ENCODE peak calls at places on chromosomes 11 and 22, in six cellular contexts. One of them, this sample, is unnamed.

GRCh38 chr11:76910620-76911414 is 50.1 kb downstream of the ACER3 start:
- DNase-seq in brain microvascular endothelial cell: no peak
- DNase-seq in AG04450: no peak
- DNase-seq in spleen: no peak
- DNase-seq in psoas muscle: peak
- DNase-seq in transverse colon: no peak
- DNase-seq in this sample: no peak

GRCh38 chr11:111733009-111733408 is 33.2 kb downstream of the PPP2R1B start:
- DNase-seq in brain microvascular endothelial cell: peak
- DNase-seq in AG04450: peak
- DNase-seq in spleen: peak
- DNase-seq in psoas muscle: peak
- DNase-seq in transverse colon: no peak
- DNase-seq in this sample: peak

GRCh38 chr11:76599041-76600013 is 71.2 kb downstream of the LRRC32 start:
- DNase-seq in brain microvascular endothelial cell: peak
- DNase-seq in AG04450: no peak
- DNase-seq in spleen: no peak
- DNase-seq in psoas muscle: no peak
- DNase-seq in transverse colon: no peak
- DNase-seq in this sample: no peak

GRCh38 chr11:101129203-101129943 is at the start of gene PGR:
- DNase-seq in brain microvascular endothelial cell: no peak
- DNase-seq in AG04450: no peak
- DNase-seq in spleen: no peak
- DNase-seq in psoas muscle: peak
- DNase-seq in transverse colon: peak
- DNase-seq in this sample: peak

GRCh38 chr11:47161890-47162289 is 14.8 kb downstream of the ARFGAP2 start:
- DNase-seq in brain microvascular endothelial cell: no peak
- DNase-seq in AG04450: no peak
- DNase-seq in spleen: no peak
- DNase-seq in psoas muscle: no peak
- DNase-seq in transverse colon: no peak
- DNase-seq in this sample: no peak

GRCh38 chr11:3840289-3840869 is 380 bp downstream of the RHOG start:
- DNase-seq in brain microvascular endothelial cell: no peak
- DNase-seq in AG04450: no peak
- DNase-seq in spleen: peak
- DNase-seq in psoas muscle: no peak
- DNase-seq in transverse colon: peak
- DNase-seq in this sample: no peak

GRCh38 chr11:86335131-86335768 is 33.2 kb downstream of the HIKESHI start:
- DNase-seq in brain microvascular endothelial cell: no peak
- DNase-seq in AG04450: no peak
- DNase-seq in spleen: no peak
- DNase-seq in psoas muscle: no peak
- DNase-seq in transverse colon: no peak
- DNase-seq in this sample: no peak

GRCh38 chr11:27120211-27120610 is 79.6 kb downstream of the BBOX1 start:
- DNase-seq in brain microvascular endothelial cell: no peak
- DNase-seq in AG04450: no peak
- DNase-seq in spleen: no peak
- DNase-seq in psoas muscle: no peak
- DNase-seq in transverse colon: no peak
- DNase-seq in this sample: no peak

GRCh38 chr22:47053865-47054185 is 291.4 kb downstream of the TBC1D22A start:
- DNase-seq in brain microvascular endothelial cell: peak
- DNase-seq in AG04450: peak
- DNase-seq in spleen: peak
- DNase-seq in psoas muscle: no peak
- DNase-seq in transverse colon: no peak
- DNase-seq in this sample: no peak

GRCh38 chr11:20599424-20600346 is at the start of gene SLC6A5:
- DNase-seq in brain microvascular endothelial cell: peak
- DNase-seq in AG04450: no peak
- DNase-seq in spleen: no peak
- DNase-seq in psoas muscle: peak
- DNase-seq in transverse colon: no peak
- DNase-seq in this sample: no peak

GRCh38 chr11:106988151-106988806 is 30.0 kb downstream of the GUCY1A2 start:
- DNase-seq in brain microvascular endothelial cell: peak
- DNase-seq in AG04450: no peak
- DNase-seq in spleen: no peak
- DNase-seq in psoas muscle: no peak
- DNase-seq in transverse colon: no peak
- DNase-seq in this sample: no peak

GRCh38 chr11:21040615-21041014 is 371.2 kb downstream of the NELL1 start:
- DNase-seq in brain microvascular endothelial cell: no peak
- DNase-seq in AG04450: no peak
- DNase-seq in spleen: no peak
- DNase-seq in psoas muscle: no peak
- DNase-seq in transverse colon: no peak
- DNase-seq in this sample: no peak

GRCh38 chr11:65121447-65121864 is 478 bp downstream of the FAU start:
- DNase-seq in brain microvascular endothelial cell: no peak
- DNase-seq in AG04450: no peak
- DNase-seq in spleen: peak
- DNase-seq in psoas muscle: no peak
- DNase-seq in transverse colon: peak
- DNase-seq in this sample: no peak

GRCh38 chr11:120073196-120073595 is 64.7 kb downstream of the TRIM29 start:
- DNase-seq in brain microvascular endothelial cell: no peak
- DNase-seq in AG04450: no peak
- DNase-seq in spleen: no peak
- DNase-seq in psoas muscle: peak
- DNase-seq in transverse colon: no peak
- DNase-seq in this sample: no peak
- H3K27ac ChIP-seq in brain microvascular endothelial cell: no peak
- H3K27ac ChIP-seq in AG04450: no peak
- H3K27ac ChIP-seq in spleen: no peak
- H3K27ac ChIP-seq in psoas muscle: no peak
- H3K27ac ChIP-seq in transverse colon: no peak
- H3K27ac ChIP-seq in this sample: peak

GRCh38 chr11:124798991-124799383 is 1.2 kb downstream of the MSANTD2 start:
- DNase-seq in brain microvascular endothelial cell: peak
- DNase-seq in AG04450: peak
- DNase-seq in spleen: no peak
- DNase-seq in psoas muscle: no peak
- DNase-seq in transverse colon: peak
- DNase-seq in this sample: no peak

GRCh38 chr11:124796312-124796711 is 3.9 kb downstream of the MSANTD2 start:
- DNase-seq in brain microvascular endothelial cell: no peak
- DNase-seq in AG04450: no peak
- DNase-seq in spleen: no peak
- DNase-seq in psoas muscle: no peak
- DNase-seq in transverse colon: no peak
- DNase-seq in this sample: no peak

GRCh38 chr11:124788521-124788920 is 11.7 kb downstream of the MSANTD2 start:
- DNase-seq in brain microvascular endothelial cell: no peak
- DNase-seq in AG04450: no peak
- DNase-seq in spleen: no peak
- DNase-seq in psoas muscle: no peak
- DNase-seq in transverse colon: no peak
- DNase-seq in this sample: no peak

GRCh38 chr11:124791626-124792341 is 8.4 kb downstream of the MSANTD2 start:
- DNase-seq in brain microvascular endothelial cell: no peak
- DNase-seq in AG04450: no peak
- DNase-seq in spleen: no peak
- DNase-seq in psoas muscle: no peak
- DNase-seq in transverse colon: no peak
- DNase-seq in this sample: no peak

GRCh38 chr11:124793466-124794278 is 6.5 kb downstream of the MSANTD2 start:
- DNase-seq in brain microvascular endothelial cell: no peak
- DNase-seq in AG04450: no peak
- DNase-seq in spleen: no peak
- DNase-seq in psoas muscle: no peak
- DNase-seq in transverse colon: peak
- DNase-seq in this sample: no peak
- H3K27ac ChIP-seq in brain microvascular endothelial cell: no peak
- H3K27ac ChIP-seq in AG04450: no peak
- H3K27ac ChIP-seq in spleen: no peak
- H3K27ac ChIP-seq in psoas muscle: no peak
- H3K27ac ChIP-seq in transverse colon: no peak
- H3K27ac ChIP-seq in this sample: no peak

GRCh38 chr22:19172213-19173046 is 6.1 kb downstream of the SLC25A1 start:
- DNase-seq in brain microvascular endothelial cell: no peak
- DNase-seq in AG04450: no peak
- DNase-seq in spleen: no peak
- DNase-seq in psoas muscle: no peak
- DNase-seq in transverse colon: no peak
- DNase-seq in this sample: no peak

GRCh38 chr22:19174106-19175025 is 4.2 kb downstream of the SLC25A1 start:
- DNase-seq in brain microvascular endothelial cell: peak
- DNase-seq in AG04450: no peak
- DNase-seq in spleen: peak
- DNase-seq in psoas muscle: peak
- DNase-seq in transverse colon: no peak
- DNase-seq in this sample: no peak

GRCh38 chr22:19175026-19175601 is 3.4 kb downstream of the SLC25A1 start:
- DNase-seq in brain microvascular endothelial cell: no peak
- DNase-seq in AG04450: no peak
- DNase-seq in spleen: no peak
- DNase-seq in psoas muscle: no peak
- DNase-seq in transverse colon: no peak
- DNase-seq in this sample: no peak

GRCh38 chr22:19175602-19176174 is 2.8 kb downstream of the SLC25A1 start:
- DNase-seq in brain microvascular endothelial cell: no peak
- DNase-seq in AG04450: no peak
- DNase-seq in spleen: no peak
- DNase-seq in psoas muscle: no peak
- DNase-seq in transverse colon: no peak
- DNase-seq in this sample: no peak

DNA sequence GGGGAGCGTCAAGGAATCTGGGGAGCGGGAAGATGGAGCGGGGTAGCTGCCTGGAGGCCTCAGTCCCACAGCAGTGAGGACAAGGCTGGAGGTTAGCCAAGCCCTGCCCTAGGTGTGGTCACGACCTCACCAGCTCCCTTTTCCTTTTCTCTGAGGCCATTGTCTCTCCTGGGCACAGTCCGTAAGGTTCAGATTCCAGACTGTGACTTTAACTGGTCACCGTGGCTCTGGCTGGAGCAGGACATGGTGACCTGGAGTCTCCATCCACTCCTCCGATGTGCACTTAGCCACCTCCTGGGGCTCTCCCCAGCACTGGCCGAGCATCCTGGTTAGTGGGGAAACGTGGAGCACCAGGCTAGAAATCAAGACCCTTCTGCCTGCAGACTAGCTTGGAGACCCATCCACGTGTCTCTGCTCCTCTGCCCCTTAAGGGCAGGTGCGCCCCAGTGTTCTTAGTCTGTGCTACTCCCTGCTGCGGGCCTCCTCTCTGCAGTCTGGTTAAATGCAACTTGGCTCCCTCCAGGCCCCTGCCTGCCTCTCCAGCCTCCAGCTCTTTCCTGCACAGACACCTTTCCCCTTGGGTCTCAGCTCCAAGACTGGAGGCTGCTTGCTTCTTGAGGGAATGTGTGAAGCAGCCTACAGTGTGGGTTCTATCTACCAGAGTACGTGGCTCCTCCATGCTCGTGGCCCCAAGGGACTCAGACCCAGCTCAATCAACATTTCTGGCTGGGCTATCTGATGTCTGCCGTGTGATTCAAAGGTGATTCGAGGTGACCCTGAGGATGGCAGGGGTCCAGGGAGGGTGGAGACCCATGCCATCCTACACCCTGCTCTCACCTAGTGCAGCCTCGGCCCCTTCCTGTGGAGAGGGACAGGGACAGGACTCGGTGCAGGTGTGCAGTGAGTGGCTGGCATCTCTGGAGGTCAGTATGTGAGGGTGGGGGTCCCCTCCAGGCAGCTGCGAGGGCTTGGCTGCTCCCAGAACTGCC is 5.2 kb downstream of the SLC25A1 start:
- DNase-seq in brain microvascular endothelial cell: no peak
- DNase-seq in AG04450: no peak
- DNase-seq in spleen: peak
- DNase-seq in psoas muscle: no peak
- DNase-seq in transverse colon: peak
- DNase-seq in this sample: no peak
- H3K27ac ChIP-seq in brain microvascular endothelial cell: no peak
- H3K27ac ChIP-seq in AG04450: peak
- H3K27ac ChIP-seq in spleen: peak
- H3K27ac ChIP-seq in psoas muscle: peak
- H3K27ac ChIP-seq in transverse colon: peak
- H3K27ac ChIP-seq in this sample: no peak

GRCh38 chr11:74809820-74810219 is 61.2 kb downstream of the RNF169 start:
- DNase-seq in brain microvascular endothelial cell: no peak
- DNase-seq in AG04450: no peak
- DNase-seq in spleen: no peak
- DNase-seq in psoas muscle: no peak
- DNase-seq in transverse colon: no peak
- DNase-seq in this sample: no peak
- H3K27ac ChIP-seq in brain microvascular endothelial cell: no peak
- H3K27ac ChIP-seq in AG04450: no peak
- H3K27ac ChIP-seq in spleen: no peak
- H3K27ac ChIP-seq in psoas muscle: no peak
- H3K27ac ChIP-seq in transverse colon: no peak
- H3K27ac ChIP-seq in this sample: no peak

This sample was measured in caudate nucleus.